ENCODE peak calls at places on chromosomes 6 and 20, in five cellular contexts. I is right atrium auricular region, L is epithelial cell of proximal tubule, S is AG09309, G is heart right ventricle. U is an unnamed sample.

GRCh38 chr20:61184194-61184593 is 67.9 kb upstream of the CDH4 start:
- DNase-seq in I (no peak), L (no peak), S (no peak), G (no peak), U (no peak)

GRCh38 chr20:51480507-51481270 is 61.8 kb downstream of the NFATC2 start:
- DNase-seq in I (no peak), L (no peak), S (no peak), G (no peak), U (peak)

GRCh38 chr20:35307666-35308653 is 15.7 kb upstream of the FAM83C start:
- DNase-seq in I (no peak), L (peak), S (peak), G (peak), U (no peak)

GRCh38 chr6:116580198-116580597 is 8.9 kb downstream of the RWDD1 start:
- DNase-seq in I (no peak), L (no peak), S (peak), G (no peak), U (no peak)

GRCh38 chr6:148628251-148628650 is 118.6 kb upstream of the UST start:
- DNase-seq in I (no peak), L (no peak), S (no peak), G (no peak), U (no peak)

GRCh38 chr6:109045423-109046012 is 49.1 kb downstream of the SESN1 start:
- DNase-seq in I (no peak), L (no peak), S (no peak), G (no peak), U (no peak)

GRCh38 chr6:142155895-142156757 is 9.1 kb downstream of the VTA1 start:
- DNase-seq in I (no peak), L (no peak), S (no peak), G (no peak), U (no peak)

GRCh38 chr6:3518356-3518841 is 61.5 kb upstream of the SLC22A23 start:
- DNase-seq in I (no peak), L (no peak), S (peak), G (no peak), U (no peak)

GRCh38 chr6:119261944-119262284 is 87.6 kb downstream of the MAN1A1 start:
- DNase-seq in I (no peak), L (no peak), S (no peak), G (no peak), U (no peak)

GRCh38 chr6:52994789-52995078 is 350 bp downstream of the GSTA4 start:
- DNase-seq in I (no peak), L (no peak), S (no peak), G (peak), U (no peak)

GRCh38 chr6:103396768-103397167 is 1463.0 kb downstream of the HACE1 start:
- DNase-seq in I (no peak), L (no peak), S (no peak), G (no peak), U (no peak)

GRCh38 chr6:29705389-29706231 is 17.6 kb upstream of the HLA-F start:
- DNase-seq in I (no peak), L (no peak), S (peak), G (peak), U (no peak)

GRCh38 chr20:37226889-37227288 is 34.7 kb downstream of the GHRH start:
- DNase-seq in I (no peak), L (no peak), S (no peak), G (peak), U (no peak)

GRCh38 chr6:2714359-2714895 is 36.3 kb downstream of the MYLK4 start:
- DNase-seq in I (no peak), L (peak), S (peak), G (no peak), U (no peak)

GRCh38 chr20:35468671-35469334 is 13.4 kb downstream of the CEP250 start:
- DNase-seq in I (no peak), L (no peak), S (no peak), G (no peak), U (no peak)

GRCh38 chr6:64811145-64811544 is 895.9 kb downstream of the EYS start:
- DNase-seq in I (no peak), L (no peak), S (no peak), G (no peak), U (no peak)

GRCh38 chr6:100512203-100512862 is 47.6 kb upstream of the SIM1 start:
- DNase-seq in I (no peak), L (no peak), S (no peak), G (no peak), U (no peak)

GRCh38 chr6:97626586-97627441 is 343.8 kb upstream of the MMS22L start:
- DNase-seq in I (no peak), L (no peak), S (no peak), G (no peak), U (no peak)

GRCh38 chr6:75850026-75850385 is 101.0 kb downstream of the MYO6 start:
- DNase-seq in I (no peak), L (no peak), S (no peak), G (no peak), U (no peak)

GRCh38 chr6:5499644-5500306 is 238.5 kb downstream of the FARS2 start:
- DNase-seq in I (no peak), L (no peak), S (peak), G (no peak), U (no peak)

GRCh38 chr20:62776692-62777527 is 19.4 kb upstream of the MRGBP start:
- DNase-seq in I (no peak), L (no peak), S (no peak), G (no peak), U (peak)

GRCh38 chr6:110217255-110217654 is 37.0 kb downstream of the CDC40 start:
- DNase-seq in I (no peak), L (peak), S (no peak), G (no peak), U (no peak)

GRCh38 chr20:37902504-37903313 is at the start of gene VSTM2L:
- DNase-seq in I (no peak), L (peak), S (peak), G (no peak), U (peak)

GRCh38 chr6:17211101-17211500 is 70.1 kb upstream of the RBM24 start:
- DNase-seq in I (no peak), L (no peak), S (no peak), G (no peak), U (no peak)

GRCh38 chr6:157133856-157134255 is 189.5 kb downstream of the TMEM242 start:
- DNase-seq in I (no peak), L (no peak), S (no peak), G (no peak), U (no peak)

GRCh38 chr6:11921017-11921438 is 91.1 kb upstream of the HIVEP1 start:
- DNase-seq in I (peak), L (no peak), S (peak), G (no peak), U (no peak)

GRCh38 chr6:88813045-88813444 is 150.4 kb downstream of the RNGTT start:
- DNase-seq in I (no peak), L (no peak), S (no peak), G (no peak), U (no peak)

GRCh38 chr6:71486466-71486865 is 197.9 kb downstream of the OGFRL1 start:
- DNase-seq in I (no peak), L (no peak), S (no peak), G (no peak), U (no peak)

GRCh38 chr20:24253321-24253720 is 216.1 kb upstream of the SYNDIG1 start:
- DNase-seq in I (no peak), L (no peak), S (no peak), G (no peak), U (no peak)

GRCh38 chr20:23305098-23305497 is 45.5 kb upstream of the NXT1 start:
- DNase-seq in I (peak), L (no peak), S (peak), G (no peak), U (no peak)

GRCh38 chr6:89144358-89145041 is 1.4 kb upstream of the PM20D2 start:
- DNase-seq in I (no peak), L (no peak), S (no peak), G (no peak), U (peak)

GRCh38 chr6:108661982-108662381 is 101.3 kb downstream of the FOXO3 start:
- DNase-seq in I (no peak), L (no peak), S (no peak), G (no peak), U (no peak)

GRCh38 chr6:134882426-134883038 is 67.4 kb downstream of the ALDH8A1 start:
- DNase-seq in I (peak), L (peak), S (peak), G (peak), U (peak)

GRCh38 chr6:1631251-1631650 is 21.5 kb downstream of the FOXC1 start:
- DNase-seq in I (no peak), L (no peak), S (no peak), G (no peak), U (no peak)

GRCh38 chr6:4059115-4059777 is 19.7 kb downstream of the FAM217A start:
- DNase-seq in I (no peak), L (no peak), S (peak), G (no peak), U (no peak)

GRCh38 chr6:157092736-157093135 is 230.6 kb downstream of the TMEM242 start:
- DNase-seq in I (no peak), L (no peak), S (no peak), G (no peak), U (no peak)

GRCh38 chr20:9974324-9974723 is 60.5 kb upstream of the ANKEF1 start:
- DNase-seq in I (no peak), L (no peak), S (no peak), G (no peak), U (no peak)

DNA sequence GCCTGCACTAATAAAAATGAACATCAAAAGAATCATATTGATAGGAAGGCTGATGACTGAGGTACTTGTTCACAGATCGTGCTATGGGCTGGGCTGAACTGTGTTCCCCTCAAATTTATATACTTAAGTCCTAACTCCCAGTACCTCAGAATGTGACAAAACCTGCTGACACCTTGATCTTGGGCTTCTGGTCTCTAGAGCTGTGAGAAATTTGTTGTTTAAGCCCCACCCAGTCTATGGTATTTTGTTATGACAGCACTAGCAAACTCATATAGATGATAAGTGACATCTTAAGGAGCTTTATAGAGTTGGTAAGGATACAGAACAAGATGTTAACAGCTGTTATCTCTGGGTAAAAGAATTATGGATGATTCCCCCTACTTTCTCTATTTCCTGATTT is 13.8 kb downstream of the UBE2V1 start:
- DNase-seq in I (no peak), L (no peak), S (no peak), G (no peak), U (no peak)
- TF ChIP-seq CTCF in I (no peak), L (no peak), S (no peak), G (no peak), U (no peak)

GRCh38 chr6:21769405-21769851 is 175.9 kb downstream of the SOX4 start:
- DNase-seq in I (no peak), L (no peak), S (peak), G (peak), U (no peak)

GRCh38 chr6:21759721-21760120 is 166.2 kb downstream of the SOX4 start:
- DNase-seq in I (no peak), L (no peak), S (no peak), G (no peak), U (no peak)

GRCh38 chr6:21769973-21770372 is 176.4 kb downstream of the SOX4 start:
- DNase-seq in I (no peak), L (no peak), S (no peak), G (no peak), U (no peak)

GRCh38 chr6:21767891-21768659 is 174.5 kb downstream of the SOX4 start:
- DNase-seq in I (no peak), L (no peak), S (no peak), G (no peak), U (no peak)

DNA sequence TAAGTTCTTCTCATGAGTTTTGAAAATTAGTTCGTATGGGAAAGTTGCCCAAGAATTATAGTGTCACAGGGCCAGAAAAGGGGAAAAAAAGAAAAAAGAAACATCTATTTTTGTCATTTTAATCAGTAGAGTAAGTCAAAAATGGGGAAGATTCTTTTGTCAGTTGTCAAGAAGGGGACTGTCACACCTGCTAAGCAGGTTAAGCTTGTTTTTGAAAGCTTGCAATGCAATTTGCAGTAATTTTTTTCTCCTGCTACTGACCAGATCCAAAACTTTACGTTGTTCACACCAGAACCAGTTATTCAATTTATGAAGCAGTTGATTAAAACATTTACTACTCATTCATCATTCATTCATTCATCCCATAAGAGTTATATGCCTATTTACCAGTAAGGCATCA is 171.4 kb downstream of the SOX4 start:
- DNase-seq in I (no peak), L (no peak), S (no peak), G (no peak), U (no peak)
- TF ChIP-seq CTCF in I (no peak), L (no peak), S (no peak), G (no peak), U (no peak)

DNA sequence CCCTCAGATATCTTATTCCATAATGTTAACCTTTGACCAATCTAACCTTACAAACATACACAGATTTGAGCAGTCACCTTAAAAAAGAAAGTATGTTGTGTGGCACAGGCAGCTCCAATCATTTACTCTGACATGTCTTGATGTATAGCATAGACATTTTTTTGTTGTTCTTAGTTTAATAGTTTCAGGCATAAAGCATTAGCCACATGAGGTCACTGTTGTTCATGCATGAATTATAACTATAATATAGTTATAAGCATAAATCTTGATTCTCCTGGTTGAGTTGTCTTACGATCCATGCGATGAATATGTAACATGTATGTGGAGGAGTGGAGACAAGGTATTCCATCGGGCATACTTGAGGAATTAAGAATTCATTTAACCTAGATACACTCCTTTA is 26.1 kb upstream of the NKAIN2 start:
- DNase-seq in I (no peak), L (no peak), S (no peak), G (no peak), U (no peak)
- TF ChIP-seq CTCF in I (no peak), L (no peak), S (no peak), G (peak), U (peak)

GRCh38 chr6:168815229-168815628 is 374.2 kb downstream of the SMOC2 start:
- DNase-seq in I (no peak), L (no peak), S (no peak), G (no peak), U (no peak)
- TF ChIP-seq CTCF in I (no peak), L (peak), S (no peak), G (peak), U (no peak)

U was measured in GM13977.